ENCODE peak calls at places on chromosomes 7 and 10, in nine cellular contexts. V is prostate gland, T is stomach, G is K562, N is HCT116, S is transverse colon, B is spleen, I is upper lobe of left lung, E is breast epithelium. F is an unnamed sample. For H3K9me3, the result is how much of the 10 kb centered on the place peaks cover.

GRCh38 chr7:108310351-108310750 is 145.9 kb downstream of the NRCAM start:
- DNase-seq in N (no peak), G (no peak), B (no peak), T (no peak), V (no peak), E (no peak), S (no peak), I (no peak), F (no peak)

GRCh38 chr10:34813626-34814227 is 1.4 kb downstream of the PARD3 start:
- DNase-seq in S (peak), E (no peak), I (no peak), B (peak), N (no peak), T (no peak), G (no peak), V (peak), F (no peak)

GRCh38 chr10:132640326-132641125 is 102.9 kb downstream of the INPP5A start:
- DNase-seq in T (no peak), V (no peak), E (no peak), I (no peak), G (no peak), N (no peak), S (no peak), B (peak), F (no peak)

GRCh38 chr10:69086131-69086530 is 1.8 kb upstream of the SRGN start:
- DNase-seq in B (no peak), S (no peak), E (no peak), V (no peak), T (no peak), G (peak), N (no peak), I (no peak), F (no peak)

GRCh38 chr7:104848386-104848990 is 165.5 kb upstream of the KMT2E start:
- DNase-seq in N (peak), G (peak), E (no peak), S (peak), T (peak), V (peak), B (no peak), I (no peak), F (peak)

GRCh38 chr7:143901360-143901709 is 641 bp downstream of the TCAF1 start:
- DNase-seq in T (peak), E (peak), I (peak), S (peak), B (peak), V (peak), N (no peak), G (no peak), F (no peak)

GRCh38 chr7:110803602-110804143 is 287.3 kb upstream of the LRRN3 start:
- DNase-seq in V (no peak), N (no peak), E (no peak), B (no peak), I (no peak), G (no peak), T (no peak), S (peak), F (no peak)

GRCh38 chr7:40199076-40199802 is 64.4 kb downstream of the SUGCT start:
- DNase-seq in G (peak), S (no peak), E (no peak), I (no peak), V (no peak), T (no peak), B (no peak), N (no peak), F (no peak)

GRCh38 chr10:110725809-110726641 is 81.9 kb downstream of the RBM20 start:
- DNase-seq in E (no peak), S (no peak), B (no peak), T (no peak), G (no peak), V (no peak), I (peak), N (no peak), F (no peak)

GRCh38 chr10:8159628-8160165 is 105.2 kb downstream of the GATA3 start:
- DNase-seq in V (no peak), G (no peak), I (no peak), T (no peak), S (no peak), E (no peak), B (no peak), N (no peak), F (no peak)

GRCh38 chr7:36763084-36763807 is 39.0 kb upstream of the AOAH start:
- DNase-seq in I (peak), T (no peak), G (no peak), B (no peak), S (no peak), N (no peak), V (no peak), E (no peak), F (no peak)

GRCh38 chr7:142696456-142697179 is 52.7 kb upstream of the PRSS1 start:
- DNase-seq in T (no peak), B (no peak), N (no peak), G (no peak), I (no peak), E (no peak), S (no peak), V (no peak), F (no peak)

GRCh38 chr10:70053896-70054641 is 1.4 kb downstream of the MACROH2A2 start:
- DNase-seq in S (peak), N (peak), G (no peak), T (no peak), I (peak), E (no peak), B (no peak), V (no peak), F (no peak)

GRCh38 chr7:157396316-157397035 is 59.7 kb downstream of the DNAJB6 start:
- DNase-seq in V (no peak), I (peak), S (no peak), E (no peak), T (no peak), B (no peak), N (no peak), G (no peak), F (no peak)

GRCh38 chr7:8176370-8177081 is 85.4 kb downstream of the ICA1 start:
- DNase-seq in S (peak), N (no peak), B (peak), I (no peak), G (no peak), V (no peak), T (no peak), E (no peak), F (no peak)

GRCh38 chr10:70649526-70649925 is 22.8 kb upstream of the ADAMTS14 start:
- DNase-seq in G (peak), N (no peak), V (no peak), B (no peak), I (no peak), E (no peak), S (no peak), T (no peak), F (peak)

GRCh38 chr7:42240416-42240815 is 3.4 kb upstream of the GLI3 start:
- DNase-seq in I (no peak), G (no peak), V (no peak), T (no peak), S (no peak), N (no peak), B (no peak), E (no peak), F (no peak)

GRCh38 chr10:73981812-73982211 is 16.1 kb upstream of the VCL start:
- DNase-seq in E (no peak), V (no peak), I (no peak), S (no peak), N (no peak), T (no peak), B (no peak), G (no peak), F (no peak)

GRCh38 chr10:100858742-100859141 is 54.0 kb upstream of the SLF2 start:
- DNase-seq in E (no peak), G (no peak), S (no peak), B (no peak), V (no peak), T (no peak), N (no peak), I (no peak), F (no peak)

GRCh38 chr7:80347173-80347572 is 164.7 kb downstream of the GNAT3 start:
- DNase-seq in S (no peak), I (no peak), B (no peak), N (no peak), T (no peak), V (no peak), G (no peak), E (no peak), F (no peak)

GRCh38 chr7:108408294-108409004 is 47.8 kb downstream of the NRCAM start:
- DNase-seq in V (no peak), E (no peak), G (no peak), N (no peak), T (no peak), B (no peak), I (no peak), S (no peak), F (no peak)

GRCh38 chr7:84790873-84791272 is 396.0 kb downstream of the SEMA3D start:
- DNase-seq in S (no peak), N (no peak), T (no peak), I (no peak), V (no peak), B (no peak), E (no peak), G (no peak), F (no peak)

GRCh38 chr7:116576350-116577319 is 51.8 kb downstream of the CAV1 start:
- DNase-seq in E (no peak), T (no peak), G (peak), V (no peak), N (no peak), B (no peak), S (no peak), I (no peak), F (no peak)

GRCh38 chr10:133438711-133439273 is 14.4 kb upstream of the SPRN start:
- DNase-seq in I (no peak), E (peak), G (peak), S (no peak), T (no peak), V (no peak), B (no peak), N (peak), F (peak)

GRCh38 chr7:133703547-133703946 is 423.6 kb upstream of the LRGUK start:
- DNase-seq in B (no peak), V (no peak), G (no peak), T (no peak), N (no peak), E (no peak), S (no peak), I (no peak), F (no peak)

GRCh38 chr7:18049262-18049661 is 21.6 kb upstream of the PRPS1L1 start:
- DNase-seq in B (no peak), T (no peak), G (no peak), S (no peak), I (no peak), E (no peak), V (no peak), N (no peak), F (no peak)

GRCh38 chr10:62095341-62096071 is 173.1 kb downstream of the RTKN2 start:
- DNase-seq in T (no peak), N (no peak), I (no peak), E (no peak), S (no peak), B (no peak), G (no peak), V (peak), F (no peak)

GRCh38 chr7:148277042-148277660 is 313.4 kb upstream of the C7orf33 start:
- DNase-seq in T (no peak), S (no peak), I (no peak), V (no peak), G (no peak), N (no peak), E (no peak), B (no peak), F (no peak)

GRCh38 chr7:40009301-40009700 is 59.2 kb downstream of the CDK13 start:
- DNase-seq in B (no peak), V (no peak), E (no peak), S (no peak), I (no peak), N (no peak), T (no peak), G (no peak), F (no peak)

GRCh38 chr7:115951547-115951946 is 79.0 kb downstream of the TFEC start:
- DNase-seq in S (no peak), T (no peak), N (no peak), E (no peak), G (no peak), I (no peak), B (no peak), V (no peak), F (no peak)

GRCh38 chr7:22433710-22434460 is 66.1 kb downstream of the STEAP1B start:
- DNase-seq in N (no peak), G (peak), E (no peak), I (no peak), T (no peak), S (no peak), B (peak), V (no peak), F (no peak)
- TF ChIP-seq POLR2AphosphoS5 in N (no peak), G (peak), E (peak), I (peak), T (no peak), S (no peak), B (peak), V (no peak), F (no peak)

DNA sequence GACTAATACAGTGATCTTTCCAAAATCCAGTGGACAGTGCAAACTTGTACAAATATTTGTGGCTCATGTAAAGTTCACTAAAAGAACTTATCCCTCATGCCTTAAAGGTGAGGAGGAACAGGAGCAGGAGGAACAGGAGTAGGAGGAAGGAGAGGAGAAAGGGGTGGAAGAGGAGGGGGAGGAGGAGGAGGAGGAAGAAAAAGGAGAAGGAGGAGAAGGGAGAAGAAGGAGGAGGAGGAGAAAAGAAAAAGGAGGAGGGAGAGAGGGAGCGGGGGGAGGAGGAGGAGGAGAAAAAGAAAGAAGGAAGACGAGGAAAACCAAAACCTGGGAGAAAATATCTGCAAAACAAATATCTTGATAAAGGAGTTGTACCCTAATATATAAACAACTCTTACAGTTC is 2.9 kb upstream of the ABI1 start:
- DNase-seq in V (no peak), N (no peak), G (no peak), S (no peak), I (no peak), E (no peak), T (no peak), B (no peak), F (no peak)
- H3K9me3 ChIP-seq in V (under half), N (under half), G (under half), S (under half), I (under half), E (under half), T (under half), B (under half), F (under half)

DNA sequence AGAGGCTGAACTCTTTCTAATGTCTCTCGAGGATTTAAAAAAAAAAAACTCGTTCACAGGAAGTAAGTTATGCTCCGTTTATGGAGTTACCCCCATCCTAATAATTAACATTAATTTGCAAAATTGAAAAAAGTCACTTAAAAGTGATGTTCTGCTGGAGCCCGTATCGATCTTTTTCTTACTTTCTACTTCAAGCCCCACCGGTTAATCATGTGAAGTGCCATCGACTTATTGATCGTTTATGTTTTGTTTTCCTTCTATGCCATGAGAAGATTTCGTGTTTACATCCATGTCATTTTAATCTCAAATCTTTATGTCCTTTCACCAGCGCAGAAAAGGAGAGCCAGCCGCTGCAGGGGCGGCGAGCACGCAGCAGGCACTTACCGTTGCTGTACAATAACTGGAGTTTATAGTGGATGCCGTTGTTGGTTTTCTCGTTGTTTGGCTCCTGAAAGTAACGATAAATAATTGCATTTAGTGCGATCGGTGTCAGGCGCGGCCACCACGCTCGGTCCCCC is 1.5 kb downstream of the EBF3 start:
- DNase-seq in B (no peak), N (no peak), S (no peak), E (no peak), V (no peak), G (no peak), I (no peak), T (no peak), F (no peak)
- TF ChIP-seq POLR2AphosphoS5 in B (no peak), N (no peak), S (no peak), E (no peak), V (peak), G (no peak), I (no peak), T (no peak), F (no peak)

GRCh38 chr7:68247566-68247965 is 1250.9 kb downstream of the TYW1 start:
- DNase-seq in S (no peak), G (no peak), N (no peak), V (no peak), B (no peak), T (no peak), I (no peak), E (no peak), F (no peak)

GRCh38 chr7:68246189-68246633 is 1249.6 kb downstream of the TYW1 start:
- DNase-seq in G (no peak), V (peak), S (no peak), E (peak), B (no peak), T (no peak), N (no peak), I (no peak), F (no peak)

GRCh38 chr7:68248973-68249372 is 1252.3 kb downstream of the TYW1 start:
- DNase-seq in V (no peak), G (no peak), I (no peak), T (no peak), B (no peak), S (no peak), N (no peak), E (no peak), F (no peak)

GRCh38 chr7:68249611-68250010 is 1253.0 kb downstream of the TYW1 start:
- DNase-seq in S (no peak), B (no peak), N (no peak), T (no peak), I (no peak), G (no peak), V (no peak), E (no peak), F (no peak)

DNA sequence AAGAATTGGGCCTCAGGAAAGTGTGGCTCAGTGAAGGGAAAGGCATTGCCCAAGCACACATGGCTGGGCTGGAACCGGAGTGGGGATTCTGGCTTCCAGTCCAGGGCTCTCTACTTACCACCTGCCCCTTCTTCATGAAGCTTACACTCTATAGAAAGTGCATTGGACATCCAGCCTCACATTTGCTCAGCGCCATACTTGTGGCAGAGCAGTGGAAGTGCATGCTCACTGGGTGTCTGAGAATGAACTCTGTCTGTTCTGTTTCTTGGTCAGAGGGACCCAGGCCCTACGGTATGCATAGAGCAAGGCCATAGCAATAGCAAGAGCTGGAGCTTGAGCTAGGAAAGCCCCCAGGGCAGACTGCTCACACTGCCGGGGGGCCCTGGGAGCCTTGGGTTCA is 1253.5 kb downstream of the TYW1 start:
- DNase-seq in N (no peak), G (no peak), E (no peak), V (no peak), S (no peak), T (no peak), I (no peak), B (no peak), F (no peak)
- H3K9me3 ChIP-seq in N (under half), G (under half), E (under half), V (under half), S (under half), T (under half), I (under half), B (under half), F (under half)

GRCh38 chr10:89280501-89280900 is 21.3 kb upstream of the IFIT2 start:
- DNase-seq in V (no peak), I (no peak), T (no peak), G (no peak), N (no peak), B (no peak), S (no peak), E (no peak), F (no peak)

GRCh38 chr10:89283988-89284475 is 17.8 kb upstream of the IFIT2 start:
- DNase-seq in N (no peak), E (peak), V (no peak), G (no peak), T (no peak), I (no peak), B (no peak), S (peak), F (no peak)

GRCh38 chr10:89279449-89279869 is 22.4 kb upstream of the IFIT2 start:
- DNase-seq in S (no peak), T (peak), G (no peak), E (no peak), N (no peak), I (no peak), B (no peak), V (no peak), F (no peak)

GRCh38 chr10:89281606-89282395 is 20.0 kb upstream of the IFIT2 start:
- DNase-seq in S (no peak), G (no peak), N (no peak), B (no peak), I (no peak), T (no peak), E (no peak), V (no peak), F (no peak)

GRCh38 chr10:89283174-89283987 is 18.5 kb upstream of the IFIT2 start:
- DNase-seq in G (no peak), E (no peak), S (no peak), V (no peak), I (no peak), B (no peak), N (no peak), T (no peak), F (no peak)
- TF ChIP-seq POLR2AphosphoS5 in G (no peak), E (no peak), S (no peak), V (no peak), I (no peak), B (no peak), N (no peak), T (no peak), F (no peak)

DNA sequence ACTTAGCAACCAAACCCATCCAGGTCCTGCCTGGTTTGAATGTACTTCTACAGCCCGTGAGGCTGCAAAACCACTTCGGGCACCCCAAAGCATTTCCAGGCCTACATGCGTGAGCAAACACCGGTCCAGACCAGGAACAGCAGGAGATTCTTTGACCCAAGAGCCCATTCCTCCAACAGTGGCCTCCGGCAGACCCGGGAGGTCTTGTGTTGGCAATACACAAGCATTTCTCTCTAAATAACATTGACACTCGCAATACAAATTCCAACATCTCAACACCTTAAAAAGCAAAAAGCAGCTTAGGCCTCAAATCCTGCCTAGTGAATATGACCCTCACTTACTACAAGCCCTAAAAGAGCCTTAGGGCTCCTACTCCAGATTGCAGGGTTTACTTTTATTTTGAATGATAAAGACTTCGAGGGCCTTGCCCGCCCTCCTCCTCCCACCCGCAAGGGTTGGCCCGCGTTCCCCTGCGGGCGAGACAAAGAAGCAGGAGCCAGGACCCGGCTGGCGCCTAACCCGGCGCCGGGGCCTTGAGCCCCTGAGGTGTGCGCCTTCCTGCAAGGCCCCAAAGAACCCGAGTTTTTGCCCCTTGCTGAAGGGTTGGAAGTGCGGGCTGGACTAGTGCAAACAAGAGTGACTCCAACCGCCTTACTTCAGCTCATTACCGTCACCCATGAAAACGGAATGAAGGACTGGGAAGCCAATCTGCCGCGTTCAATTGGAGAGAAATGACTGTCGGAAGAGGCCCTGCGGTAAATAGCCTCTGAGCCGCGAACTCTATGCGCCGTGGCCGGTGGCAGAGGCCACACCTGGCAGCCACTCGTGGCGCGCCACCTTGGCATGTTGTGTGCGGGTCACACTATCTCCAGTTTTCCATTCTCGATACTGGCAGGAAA is 3.4 kb upstream of the DLX6 start:
- DNase-seq in T (no peak), G (no peak), I (peak), N (no peak), V (no peak), E (no peak), S (no peak), B (no peak), F (no peak)
- H3K9me3 ChIP-seq in T (under half), G (under half), I (under half), N (under half), V (under half), E (under half), S (under half), B (under half), F (under half)

GRCh38 chr7:1489336-1489735 is 14.9 kb downstream of the INTS1 start:
- DNase-seq in N (no peak), S (no peak), T (no peak), B (no peak), V (no peak), E (no peak), G (no peak), I (peak), F (no peak)
- TF ChIP-seq POLR2AphosphoS5 in N (no peak), S (no peak), T (no peak), B (no peak), V (no peak), E (no peak), G (no peak), I (no peak), F (no peak)